ENCODE peak calls at places on chromosomes 7 and 10, in ten cellular contexts. H, U, O, A, B, C, L, Y, W and P are unnamed samples.

GRCh38 chr7:64875658-64876406 is 27.2 kb upstream of the ZNF273 start:
- DNase-seq in B (no peak), A (no peak), H (no peak), L (no peak), C (no peak), W (no peak), Y (no peak), O (peak), U (no peak), P (no peak)

GRCh38 chr10:99926925-99927718 is 82.6 kb downstream of the DNMBP start:
- DNase-seq in C (no peak), W (no peak), A (no peak), U (no peak), H (peak), L (no peak), B (no peak), Y (no peak), O (peak), P (no peak)

GRCh38 chr7:140403878-140404564 is at the start of gene RAB19:
- DNase-seq in U (no peak), B (peak), H (no peak), Y (no peak), L (peak), C (no peak), A (peak), W (no peak), O (no peak), P (peak)

GRCh38 chr10:83654689-83655088 is 484.6 kb upstream of the GHITM start:
- DNase-seq in W (no peak), U (no peak), B (no peak), H (no peak), C (no peak), Y (no peak), L (no peak), O (no peak), A (no peak), P (no peak)

GRCh38 chr10:102117391-102118159 is 2.6 kb downstream of the LDB1 start:
- DNase-seq in L (peak), B (peak), C (peak), A (peak), Y (peak), U (peak), O (peak), W (peak), H (peak), P (peak)

GRCh38 chr7:129835436-129836020 is 117.2 kb downstream of the UBE2H start:
- DNase-seq in O (peak), Y (no peak), L (no peak), A (no peak), H (no peak), W (no peak), U (no peak), B (no peak), C (no peak), P (no peak)

GRCh38 chr7:101681170-101682007 is 52.3 kb upstream of the MYL10 start:
- DNase-seq in O (peak), L (no peak), B (no peak), Y (no peak), C (peak), W (peak), A (no peak), U (no peak), H (peak), P (no peak)

GRCh38 chr7:110962374-110962773 is 128.6 kb upstream of the LRRN3 start:
- DNase-seq in O (no peak), A (no peak), W (no peak), U (no peak), B (no peak), H (no peak), L (no peak), Y (no peak), C (no peak), P (no peak)

GRCh38 chr7:14760730-14761129 is 141.8 kb downstream of the DGKB start:
- DNase-seq in B (no peak), L (no peak), A (no peak), W (no peak), Y (no peak), O (no peak), H (no peak), C (no peak), U (no peak), P (no peak)

GRCh38 chr10:113424304-113424721 is 128.5 kb upstream of the HABP2 start:
- DNase-seq in Y (no peak), W (no peak), H (no peak), C (no peak), B (no peak), A (no peak), O (no peak), L (no peak), U (no peak), P (no peak)

GRCh38 chr7:94183289-94183749 is 179.2 kb upstream of the BET1 start:
- DNase-seq in A (no peak), C (peak), U (no peak), Y (no peak), H (peak), W (peak), B (no peak), O (no peak), L (no peak), P (no peak)